ENCODE peak calls at places on chromosome 9, in eight cellular contexts. One of them, this sample, is unnamed.

GRCh38 chr9:110638381-110638954 is 30.1 kb upstream of the MUSK start:
- DNase-seq in occipital lobe: no peak
- DNase-seq in CD4-positive, alpha-beta memory T cell: no peak
- DNase-seq in cerebellar cortex: no peak
- DNase-seq in WERI-Rb-1: no peak
- DNase-seq in activated CD4-positive, CD25-positive, alpha-beta regulatory T cell treated with anti-CD3 and anti-CD28 coated beads, Interleukin-2, amount 50 U/mL, for 16 hours: no peak
- DNase-seq in T-helper 9 cell: no peak
- DNase-seq in T-helper 2 cell: no peak
- DNase-seq in this sample: no peak

GRCh38 chr9:112831281-112831851 is 59.3 kb downstream of the SLC46A2 start:
- DNase-seq in cerebellar cortex: peak; percentile 80
- DNase-seq in WERI-Rb-1: no peak
- DNase-seq in activated CD4-positive, CD25-positive, alpha-beta regulatory T cell treated with anti-CD3 and anti-CD28 coated beads, Interleukin-2, amount 50 U/mL, for 16 hours: no peak
- DNase-seq in T-helper 2 cell: no peak
- DNase-seq in CD4-positive, alpha-beta memory T cell: no peak
- DNase-seq in occipital lobe: no peak
- DNase-seq in T-helper 9 cell: no peak
- DNase-seq in this sample: no peak

GRCh38 chr9:79129865-79130480 is 441.8 kb upstream of the TLE4 start:
- DNase-seq in cerebellar cortex: peak; percentile 61
- DNase-seq in activated CD4-positive, CD25-positive, alpha-beta regulatory T cell treated with anti-CD3 and anti-CD28 coated beads, Interleukin-2, amount 50 U/mL, for 16 hours: no peak
- DNase-seq in occipital lobe: peak; percentile 37
- DNase-seq in T-helper 9 cell: no peak
- DNase-seq in CD4-positive, alpha-beta memory T cell: no peak
- DNase-seq in WERI-Rb-1: peak; percentile 55
- DNase-seq in T-helper 2 cell: no peak
- DNase-seq in this sample: peak; percentile 21

GRCh38 chr9:73038089-73038509 is 85.2 kb upstream of the ALDH1A1 start:
- DNase-seq in CD4-positive, alpha-beta memory T cell: no peak
- DNase-seq in activated CD4-positive, CD25-positive, alpha-beta regulatory T cell treated with anti-CD3 and anti-CD28 coated beads, Interleukin-2, amount 50 U/mL, for 16 hours: no peak
- DNase-seq in T-helper 2 cell: no peak
- DNase-seq in cerebellar cortex: no peak
- DNase-seq in WERI-Rb-1: no peak
- DNase-seq in occipital lobe: no peak
- DNase-seq in T-helper 9 cell: no peak
- DNase-seq in this sample: no peak

GRCh38 chr9:14660721-14661120 is 32.5 kb downstream of the ZDHHC21 start:
- DNase-seq in activated CD4-positive, CD25-positive, alpha-beta regulatory T cell treated with anti-CD3 and anti-CD28 coated beads, Interleukin-2, amount 50 U/mL, for 16 hours: no peak
- DNase-seq in T-helper 2 cell: no peak
- DNase-seq in cerebellar cortex: no peak
- DNase-seq in occipital lobe: no peak
- DNase-seq in CD4-positive, alpha-beta memory T cell: no peak
- DNase-seq in WERI-Rb-1: no peak
- DNase-seq in T-helper 9 cell: no peak
- DNase-seq in this sample: no peak

GRCh38 chr9:109098221-109098959 is 21.4 kb downstream of the TMEM245 start:
- DNase-seq in WERI-Rb-1: peak; percentile 32
- DNase-seq in T-helper 2 cell: no peak
- DNase-seq in activated CD4-positive, CD25-positive, alpha-beta regulatory T cell treated with anti-CD3 and anti-CD28 coated beads, Interleukin-2, amount 50 U/mL, for 16 hours: no peak
- DNase-seq in CD4-positive, alpha-beta memory T cell: no peak
- DNase-seq in T-helper 9 cell: no peak
- DNase-seq in cerebellar cortex: peak; percentile 40
- DNase-seq in occipital lobe: no peak
- DNase-seq in this sample: peak; percentile 55

GRCh38 chr9:105681724-105682123 is 12.6 kb upstream of the TMEM38B start:
- DNase-seq in cerebellar cortex: no peak
- DNase-seq in T-helper 2 cell: no peak
- DNase-seq in occipital lobe: no peak
- DNase-seq in CD4-positive, alpha-beta memory T cell: no peak
- DNase-seq in WERI-Rb-1: no peak
- DNase-seq in T-helper 9 cell: no peak
- DNase-seq in activated CD4-positive, CD25-positive, alpha-beta regulatory T cell treated with anti-CD3 and anti-CD28 coated beads, Interleukin-2, amount 50 U/mL, for 16 hours: no peak
- DNase-seq in this sample: peak; percentile 43

GRCh38 chr9:69916950-69917349 is 96.3 kb downstream of the CFAP95 start:
- DNase-seq in occipital lobe: no peak
- DNase-seq in T-helper 9 cell: no peak
- DNase-seq in cerebellar cortex: no peak
- DNase-seq in CD4-positive, alpha-beta memory T cell: no peak
- DNase-seq in WERI-Rb-1: no peak
- DNase-seq in T-helper 2 cell: no peak
- DNase-seq in activated CD4-positive, CD25-positive, alpha-beta regulatory T cell treated with anti-CD3 and anti-CD28 coated beads, Interleukin-2, amount 50 U/mL, for 16 hours: no peak
- DNase-seq in this sample: peak; percentile 48

GRCh38 chr9:25716220-25716872 is 38.1 kb upstream of the TUSC1 start:
- DNase-seq in activated CD4-positive, CD25-positive, alpha-beta regulatory T cell treated with anti-CD3 and anti-CD28 coated beads, Interleukin-2, amount 50 U/mL, for 16 hours: no peak
- DNase-seq in T-helper 9 cell: no peak
- DNase-seq in CD4-positive, alpha-beta memory T cell: no peak
- DNase-seq in T-helper 2 cell: no peak
- DNase-seq in WERI-Rb-1: no peak
- DNase-seq in cerebellar cortex: peak; percentile 21
- DNase-seq in occipital lobe: no peak
- DNase-seq in this sample: peak; percentile 44

GRCh38 chr9:113578279-113578865 is 114.8 kb downstream of the RGS3 start:
- DNase-seq in T-helper 2 cell: no peak
- DNase-seq in WERI-Rb-1: no peak
- DNase-seq in T-helper 9 cell: no peak
- DNase-seq in activated CD4-positive, CD25-positive, alpha-beta regulatory T cell treated with anti-CD3 and anti-CD28 coated beads, Interleukin-2, amount 50 U/mL, for 16 hours: no peak
- DNase-seq in cerebellar cortex: no peak
- DNase-seq in occipital lobe: no peak
- DNase-seq in CD4-positive, alpha-beta memory T cell: no peak
- DNase-seq in this sample: no peak

GRCh38 chr9:133345596-133345995 is 2.3 kb downstream of the MED22 start:
- DNase-seq in occipital lobe: no peak
- DNase-seq in CD4-positive, alpha-beta memory T cell: peak; percentile 1
- DNase-seq in T-helper 2 cell: no peak
- DNase-seq in T-helper 9 cell: no peak
- DNase-seq in WERI-Rb-1: no peak
- DNase-seq in cerebellar cortex: no peak
- DNase-seq in activated CD4-positive, CD25-positive, alpha-beta regulatory T cell treated with anti-CD3 and anti-CD28 coated beads, Interleukin-2, amount 50 U/mL, for 16 hours: no peak
- DNase-seq in this sample: no peak

GRCh38 chr9:38309324-38310195 is 82.9 kb upstream of the ALDH1B1 start:
- DNase-seq in WERI-Rb-1: no peak
- DNase-seq in cerebellar cortex: no peak
- DNase-seq in T-helper 9 cell: no peak
- DNase-seq in activated CD4-positive, CD25-positive, alpha-beta regulatory T cell treated with anti-CD3 and anti-CD28 coated beads, Interleukin-2, amount 50 U/mL, for 16 hours: no peak
- DNase-seq in T-helper 2 cell: no peak
- DNase-seq in CD4-positive, alpha-beta memory T cell: no peak
- DNase-seq in occipital lobe: no peak
- DNase-seq in this sample: peak; percentile 8

GRCh38 chr9:36971935-36972488 is 62.1 kb downstream of the PAX5 start:
- DNase-seq in T-helper 9 cell: no peak
- DNase-seq in WERI-Rb-1: no peak
- DNase-seq in occipital lobe: no peak
- DNase-seq in activated CD4-positive, CD25-positive, alpha-beta regulatory T cell treated with anti-CD3 and anti-CD28 coated beads, Interleukin-2, amount 50 U/mL, for 16 hours: no peak
- DNase-seq in CD4-positive, alpha-beta memory T cell: no peak
- DNase-seq in cerebellar cortex: no peak
- DNase-seq in T-helper 2 cell: no peak
- DNase-seq in this sample: no peak

GRCh38 chr9:86977205-86977835 is 30.0 kb upstream of the GAS1 start:
- DNase-seq in WERI-Rb-1: no peak
- DNase-seq in occipital lobe: no peak
- DNase-seq in T-helper 9 cell: no peak
- DNase-seq in T-helper 2 cell: no peak
- DNase-seq in cerebellar cortex: no peak
- DNase-seq in CD4-positive, alpha-beta memory T cell: no peak
- DNase-seq in activated CD4-positive, CD25-positive, alpha-beta regulatory T cell treated with anti-CD3 and anti-CD28 coated beads, Interleukin-2, amount 50 U/mL, for 16 hours: no peak
- DNase-seq in this sample: peak; percentile 42

GRCh38 chr9:12955510-12956163 is 180.8 kb downstream of the LURAP1L start:
- DNase-seq in T-helper 9 cell: no peak
- DNase-seq in CD4-positive, alpha-beta memory T cell: no peak
- DNase-seq in occipital lobe: no peak
- DNase-seq in WERI-Rb-1: no peak
- DNase-seq in cerebellar cortex: no peak
- DNase-seq in T-helper 2 cell: no peak
- DNase-seq in activated CD4-positive, CD25-positive, alpha-beta regulatory T cell treated with anti-CD3 and anti-CD28 coated beads, Interleukin-2, amount 50 U/mL, for 16 hours: no peak
- DNase-seq in this sample: no peak

GRCh38 chr9:18791074-18791473 is 241.9 kb downstream of the SAXO1 start:
- DNase-seq in T-helper 2 cell: no peak
- DNase-seq in occipital lobe: no peak
- DNase-seq in WERI-Rb-1: peak; percentile 77
- DNase-seq in T-helper 9 cell: no peak
- DNase-seq in cerebellar cortex: peak; percentile 24
- DNase-seq in CD4-positive, alpha-beta memory T cell: no peak
- DNase-seq in activated CD4-positive, CD25-positive, alpha-beta regulatory T cell treated with anti-CD3 and anti-CD28 coated beads, Interleukin-2, amount 50 U/mL, for 16 hours: no peak
- DNase-seq in this sample: peak; percentile 2

GRCh38 chr9:113492343-113493079 is 29.0 kb downstream of the RGS3 start:
- DNase-seq in T-helper 9 cell: no peak
- DNase-seq in occipital lobe: no peak
- DNase-seq in activated CD4-positive, CD25-positive, alpha-beta regulatory T cell treated with anti-CD3 and anti-CD28 coated beads, Interleukin-2, amount 50 U/mL, for 16 hours: no peak
- DNase-seq in CD4-positive, alpha-beta memory T cell: no peak
- DNase-seq in T-helper 2 cell: no peak
- DNase-seq in cerebellar cortex: no peak
- DNase-seq in WERI-Rb-1: no peak
- DNase-seq in this sample: peak; percentile 5

GRCh38 chr9:125843646-125844045 is 96.5 kb downstream of the PBX3 start:
- DNase-seq in WERI-Rb-1: peak; percentile 61
- DNase-seq in T-helper 9 cell: no peak
- DNase-seq in activated CD4-positive, CD25-positive, alpha-beta regulatory T cell treated with anti-CD3 and anti-CD28 coated beads, Interleukin-2, amount 50 U/mL, for 16 hours: no peak
- DNase-seq in cerebellar cortex: no peak
- DNase-seq in T-helper 2 cell: no peak
- DNase-seq in occipital lobe: no peak
- DNase-seq in CD4-positive, alpha-beta memory T cell: no peak
- DNase-seq in this sample: no peak

This sample was measured in mammary epithelial cell.